ENCODE peak calls at places on chromosome 4, in eight cellular contexts. One of them, this sample, is unnamed.

GRCh38 chr4:40838742-40839141 is 89.0 kb downstream of the NSUN7 start:
- DNase-seq in GM20000: no peak
- DNase-seq in NCI-H2029 treated with DMSO at 0.1 percent for 48 hours: no peak
- DNase-seq in vagina: no peak
- DNase-seq in GM04503: no peak
- DNase-seq in activated CD4-positive, alpha-beta memory T cell treated with anti-CD3 and anti-CD28 coated beads, Interleukin-2, amount 10 ng/mL, durations not matched to agents 7 days and 5 days: no peak
- DNase-seq in esophagus squamous epithelium: no peak
- DNase-seq in CD4-positive, alpha-beta T cell: no peak
- DNase-seq in this sample: no peak

GRCh38 chr4:76781698-76782595 is 116.0 kb downstream of the SOWAHB start:
- DNase-seq in NCI-H2029 treated with DMSO at 0.1 percent for 48 hours: peak; percentile 9
- DNase-seq in CD4-positive, alpha-beta T cell: no peak
- DNase-seq in vagina: no peak
- DNase-seq in activated CD4-positive, alpha-beta memory T cell treated with anti-CD3 and anti-CD28 coated beads, Interleukin-2, amount 10 ng/mL, durations not matched to agents 7 days and 5 days: no peak
- DNase-seq in GM04503: peak; percentile 99
- DNase-seq in esophagus squamous epithelium: no peak
- DNase-seq in GM20000: peak; percentile 47
- DNase-seq in this sample: peak; percentile 86

GRCh38 chr4:123050014-123050413 is 127.6 kb upstream of the NUDT6 start:
- DNase-seq in esophagus squamous epithelium: no peak
- DNase-seq in activated CD4-positive, alpha-beta memory T cell treated with anti-CD3 and anti-CD28 coated beads, Interleukin-2, amount 10 ng/mL, durations not matched to agents 7 days and 5 days: no peak
- DNase-seq in NCI-H2029 treated with DMSO at 0.1 percent for 48 hours: no peak
- DNase-seq in GM04503: no peak
- DNase-seq in GM20000: no peak
- DNase-seq in CD4-positive, alpha-beta T cell: no peak
- DNase-seq in vagina: no peak
- DNase-seq in this sample: no peak

GRCh38 chr4:22129454-22130075 is 181.0 kb upstream of the KCNIP4 start:
- DNase-seq in esophagus squamous epithelium: no peak
- DNase-seq in NCI-H2029 treated with DMSO at 0.1 percent for 48 hours: no peak
- DNase-seq in GM04503: no peak
- DNase-seq in GM20000: peak; percentile 5
- DNase-seq in activated CD4-positive, alpha-beta memory T cell treated with anti-CD3 and anti-CD28 coated beads, Interleukin-2, amount 10 ng/mL, durations not matched to agents 7 days and 5 days: no peak
- DNase-seq in CD4-positive, alpha-beta T cell: no peak
- DNase-seq in vagina: no peak
- DNase-seq in this sample: no peak

GRCh38 chr4:138263438-138263837 is 21.3 kb upstream of the SLC7A11 start:
- DNase-seq in activated CD4-positive, alpha-beta memory T cell treated with anti-CD3 and anti-CD28 coated beads, Interleukin-2, amount 10 ng/mL, durations not matched to agents 7 days and 5 days: no peak
- DNase-seq in CD4-positive, alpha-beta T cell: no peak
- DNase-seq in vagina: no peak
- DNase-seq in esophagus squamous epithelium: no peak
- DNase-seq in GM04503: no peak
- DNase-seq in NCI-H2029 treated with DMSO at 0.1 percent for 48 hours: no peak
- DNase-seq in GM20000: no peak
- DNase-seq in this sample: no peak

GRCh38 chr4:16360694-16361262 is 134.5 kb upstream of the TAPT1 start:
- DNase-seq in vagina: no peak
- DNase-seq in CD4-positive, alpha-beta T cell: no peak
- DNase-seq in GM20000: no peak
- DNase-seq in GM04503: no peak
- DNase-seq in NCI-H2029 treated with DMSO at 0.1 percent for 48 hours: peak; percentile 37
- DNase-seq in activated CD4-positive, alpha-beta memory T cell treated with anti-CD3 and anti-CD28 coated beads, Interleukin-2, amount 10 ng/mL, durations not matched to agents 7 days and 5 days: no peak
- DNase-seq in esophagus squamous epithelium: no peak
- DNase-seq in this sample: no peak

GRCh38 chr4:140049024-140049923 is 104.7 kb downstream of the MAML3 start:
- DNase-seq in activated CD4-positive, alpha-beta memory T cell treated with anti-CD3 and anti-CD28 coated beads, Interleukin-2, amount 10 ng/mL, durations not matched to agents 7 days and 5 days: peak; percentile 51
- DNase-seq in GM04503: no peak
- DNase-seq in CD4-positive, alpha-beta T cell: peak; percentile 14
- DNase-seq in GM20000: peak; percentile 25
- DNase-seq in esophagus squamous epithelium: no peak
- DNase-seq in vagina: no peak
- DNase-seq in NCI-H2029 treated with DMSO at 0.1 percent for 48 hours: peak; percentile 71
- DNase-seq in this sample: no peak

GRCh38 chr4:121711263-121712000 is 14.7 kb upstream of the ANXA5 start:
- DNase-seq in GM20000: peak; percentile 52
- DNase-seq in activated CD4-positive, alpha-beta memory T cell treated with anti-CD3 and anti-CD28 coated beads, Interleukin-2, amount 10 ng/mL, durations not matched to agents 7 days and 5 days: no peak
- DNase-seq in GM04503: peak; percentile 80
- DNase-seq in esophagus squamous epithelium: no peak
- DNase-seq in NCI-H2029 treated with DMSO at 0.1 percent for 48 hours: no peak
- DNase-seq in CD4-positive, alpha-beta T cell: no peak
- DNase-seq in vagina: no peak
- DNase-seq in this sample: peak; percentile 93

GRCh38 chr4:147157860-147158701 is 212.4 kb upstream of the TTC29 start:
- DNase-seq in GM04503: no peak
- DNase-seq in esophagus squamous epithelium: no peak
- DNase-seq in NCI-H2029 treated with DMSO at 0.1 percent for 48 hours: no peak
- DNase-seq in GM20000: no peak
- DNase-seq in vagina: no peak
- DNase-seq in CD4-positive, alpha-beta T cell: no peak
- DNase-seq in activated CD4-positive, alpha-beta memory T cell treated with anti-CD3 and anti-CD28 coated beads, Interleukin-2, amount 10 ng/mL, durations not matched to agents 7 days and 5 days: no peak
- DNase-seq in this sample: peak; percentile 19

GRCh38 chr4:17662694-17663093 is 48.3 kb downstream of the MED28 start:
- DNase-seq in GM20000: no peak
- DNase-seq in CD4-positive, alpha-beta T cell: no peak
- DNase-seq in GM04503: no peak
- DNase-seq in esophagus squamous epithelium: no peak
- DNase-seq in NCI-H2029 treated with DMSO at 0.1 percent for 48 hours: no peak
- DNase-seq in vagina: no peak
- DNase-seq in activated CD4-positive, alpha-beta memory T cell treated with anti-CD3 and anti-CD28 coated beads, Interleukin-2, amount 10 ng/mL, durations not matched to agents 7 days and 5 days: no peak
- DNase-seq in this sample: no peak

GRCh38 chr4:119626420-119626819 is 2.2 kb downstream of the PDE5A start:
- DNase-seq in esophagus squamous epithelium: no peak
- DNase-seq in NCI-H2029 treated with DMSO at 0.1 percent for 48 hours: no peak
- DNase-seq in GM20000: no peak
- DNase-seq in activated CD4-positive, alpha-beta memory T cell treated with anti-CD3 and anti-CD28 coated beads, Interleukin-2, amount 10 ng/mL, durations not matched to agents 7 days and 5 days: no peak
- DNase-seq in GM04503: no peak
- DNase-seq in CD4-positive, alpha-beta T cell: no peak
- DNase-seq in vagina: no peak
- DNase-seq in this sample: no peak

GRCh38 chr4:10260777-10261176 is 144.2 kb upstream of the WDR1 start:
- DNase-seq in GM20000: no peak
- DNase-seq in CD4-positive, alpha-beta T cell: no peak
- DNase-seq in esophagus squamous epithelium: no peak
- DNase-seq in vagina: no peak
- DNase-seq in activated CD4-positive, alpha-beta memory T cell treated with anti-CD3 and anti-CD28 coated beads, Interleukin-2, amount 10 ng/mL, durations not matched to agents 7 days and 5 days: no peak
- DNase-seq in NCI-H2029 treated with DMSO at 0.1 percent for 48 hours: no peak
- DNase-seq in GM04503: no peak
- DNase-seq in this sample: no peak

GRCh38 chr4:102589743-102590142 is 88.6 kb downstream of the NFKB1 start:
- DNase-seq in esophagus squamous epithelium: no peak
- DNase-seq in vagina: no peak
- DNase-seq in GM04503: no peak
- DNase-seq in NCI-H2029 treated with DMSO at 0.1 percent for 48 hours: no peak
- DNase-seq in GM20000: no peak
- DNase-seq in CD4-positive, alpha-beta T cell: no peak
- DNase-seq in activated CD4-positive, alpha-beta memory T cell treated with anti-CD3 and anti-CD28 coated beads, Interleukin-2, amount 10 ng/mL, durations not matched to agents 7 days and 5 days: no peak
- DNase-seq in this sample: no peak

GRCh38 chr4:71065991-71066390 is 72.5 kb downstream of the DCK start:
- DNase-seq in activated CD4-positive, alpha-beta memory T cell treated with anti-CD3 and anti-CD28 coated beads, Interleukin-2, amount 10 ng/mL, durations not matched to agents 7 days and 5 days: no peak
- DNase-seq in GM04503: no peak
- DNase-seq in GM20000: no peak
- DNase-seq in CD4-positive, alpha-beta T cell: no peak
- DNase-seq in vagina: no peak
- DNase-seq in esophagus squamous epithelium: no peak
- DNase-seq in NCI-H2029 treated with DMSO at 0.1 percent for 48 hours: no peak
- DNase-seq in this sample: no peak

GRCh38 chr4:41144812-41145211 is 69.5 kb downstream of the APBB2 start:
- DNase-seq in GM04503: no peak
- DNase-seq in NCI-H2029 treated with DMSO at 0.1 percent for 48 hours: no peak
- DNase-seq in CD4-positive, alpha-beta T cell: no peak
- DNase-seq in activated CD4-positive, alpha-beta memory T cell treated with anti-CD3 and anti-CD28 coated beads, Interleukin-2, amount 10 ng/mL, durations not matched to agents 7 days and 5 days: no peak
- DNase-seq in GM20000: no peak
- DNase-seq in vagina: no peak
- DNase-seq in esophagus squamous epithelium: no peak
- DNase-seq in this sample: no peak

GRCh38 chr4:60817609-60818008 is 382.5 kb upstream of the ADGRL3 start:
- DNase-seq in vagina: no peak
- DNase-seq in GM20000: no peak
- DNase-seq in activated CD4-positive, alpha-beta memory T cell treated with anti-CD3 and anti-CD28 coated beads, Interleukin-2, amount 10 ng/mL, durations not matched to agents 7 days and 5 days: no peak
- DNase-seq in esophagus squamous epithelium: no peak
- DNase-seq in NCI-H2029 treated with DMSO at 0.1 percent for 48 hours: no peak
- DNase-seq in GM04503: no peak
- DNase-seq in CD4-positive, alpha-beta T cell: no peak
- DNase-seq in this sample: no peak

GRCh38 chr4:129167640-129168260 is 71.8 kb downstream of the C4orf33 start:
- DNase-seq in activated CD4-positive, alpha-beta memory T cell treated with anti-CD3 and anti-CD28 coated beads, Interleukin-2, amount 10 ng/mL, durations not matched to agents 7 days and 5 days: no peak
- DNase-seq in GM20000: no peak
- DNase-seq in CD4-positive, alpha-beta T cell: no peak
- DNase-seq in esophagus squamous epithelium: no peak
- DNase-seq in NCI-H2029 treated with DMSO at 0.1 percent for 48 hours: no peak
- DNase-seq in GM04503: no peak
- DNase-seq in vagina: no peak
- DNase-seq in this sample: no peak

GRCh38 chr4:88628746-88629145 is 36.5 kb downstream of the HERC3 start:
- DNase-seq in vagina: no peak
- DNase-seq in CD4-positive, alpha-beta T cell: no peak
- DNase-seq in GM20000: no peak
- DNase-seq in esophagus squamous epithelium: no peak
- DNase-seq in NCI-H2029 treated with DMSO at 0.1 percent for 48 hours: no peak
- DNase-seq in activated CD4-positive, alpha-beta memory T cell treated with anti-CD3 and anti-CD28 coated beads, Interleukin-2, amount 10 ng/mL, durations not matched to agents 7 days and 5 days: no peak
- DNase-seq in GM04503: no peak
- DNase-seq in this sample: peak; percentile 55

GRCh38 chr4:118816538-118817177 is 19.3 kb downstream of the SEC24D start:
- DNase-seq in GM04503: no peak
- DNase-seq in esophagus squamous epithelium: no peak
- DNase-seq in activated CD4-positive, alpha-beta memory T cell treated with anti-CD3 and anti-CD28 coated beads, Interleukin-2, amount 10 ng/mL, durations not matched to agents 7 days and 5 days: no peak
- DNase-seq in vagina: no peak
- DNase-seq in GM20000: no peak
- DNase-seq in NCI-H2029 treated with DMSO at 0.1 percent for 48 hours: no peak
- DNase-seq in CD4-positive, alpha-beta T cell: no peak
- DNase-seq in this sample: no peak

GRCh38 chr4:163484906-163485305 is 9.6 kb upstream of the TMA16 start:
- DNase-seq in NCI-H2029 treated with DMSO at 0.1 percent for 48 hours: no peak
- DNase-seq in vagina: no peak
- DNase-seq in GM04503: no peak
- DNase-seq in activated CD4-positive, alpha-beta memory T cell treated with anti-CD3 and anti-CD28 coated beads, Interleukin-2, amount 10 ng/mL, durations not matched to agents 7 days and 5 days: peak; percentile 62
- DNase-seq in esophagus squamous epithelium: no peak
- DNase-seq in CD4-positive, alpha-beta T cell: peak; percentile 27
- DNase-seq in GM20000: peak; percentile 45
- DNase-seq in this sample: peak; percentile 47

GRCh38 chr4:102761902-102762301 is 1.1 kb upstream of the MANBA start:
- DNase-seq in esophagus squamous epithelium: no peak
- DNase-seq in NCI-H2029 treated with DMSO at 0.1 percent for 48 hours: no peak
- DNase-seq in GM20000: no peak
- DNase-seq in CD4-positive, alpha-beta T cell: no peak
- DNase-seq in GM04503: no peak
- DNase-seq in activated CD4-positive, alpha-beta memory T cell treated with anti-CD3 and anti-CD28 coated beads, Interleukin-2, amount 10 ng/mL, durations not matched to agents 7 days and 5 days: no peak
- DNase-seq in vagina: no peak
- DNase-seq in this sample: no peak

This sample was measured in astrocyte of the cerebellum.